ENCODE peak calls at places on chromosome 22, in ten cellular contexts. B, W, J, F, X, K, H, N, V and Z are unnamed samples.

GRCh38 chr22:48044484-48045060 is 1282.1 kb downstream of the TBC1D22A start:
- DNase-seq in J (no peak), B (no peak), K (no peak), V (no peak), W (no peak), X (no peak), N (no peak), H (no peak), F (no peak), Z (no peak)

GRCh38 chr22:38239101-38239761 is 33.6 kb downstream of the TMEM184B start:
- DNase-seq in B (no peak), W (no peak), V (no peak), X (no peak), F (no peak), H (no peak), K (no peak), N (peak; percentile 87), J (no peak), Z (no peak)

GRCh38 chr22:46415816-46416536 is 80.5 kb downstream of the TRMU start:
- DNase-seq in J (no peak), X (no peak), K (no peak), V (no peak), H (no peak), N (no peak), B (no peak), F (no peak), W (no peak), Z (no peak)

GRCh38 chr22:17980638-17981051 is 43.7 kb downstream of the MICAL3 start:
- DNase-seq in W (no peak), X (no peak), N (peak; percentile 45), F (no peak), K (peak; percentile 26), H (peak; percentile 58), V (peak; percentile 43), J (no peak), B (peak; percentile 28), Z (no peak)

GRCh38 chr22:44580756-44581435 is 82.9 kb upstream of the RTL6 start:
- DNase-seq in H (no peak), X (no peak), K (no peak), N (no peak), F (no peak), J (no peak), B (no peak), W (no peak), V (no peak), Z (no peak)

GRCh38 chr22:28986366-28986765 is 75.3 kb downstream of the C22orf31 start:
- DNase-seq in X (no peak), V (no peak), J (no peak), F (no peak), B (no peak), H (peak; percentile 37), K (no peak), N (peak; percentile 63), W (no peak), Z (no peak)

GRCh38 chr22:43272301-43272700 is 70.9 kb downstream of the SCUBE1 start:
- DNase-seq in W (no peak), F (no peak), V (no peak), B (no peak), K (no peak), H (no peak), N (no peak), X (no peak), J (no peak), Z (no peak)

GRCh38 chr22:27952091-27952490 is 33.0 kb upstream of the PITPNB start:
- DNase-seq in N (peak; percentile 80), B (no peak), F (no peak), X (no peak), W (no peak), J (no peak), K (no peak), H (no peak), V (no peak), Z (peak; percentile 25)

GRCh38 chr22:19350947-19351346 is 59.4 kb upstream of the CLTCL1 start:
- DNase-seq in H (no peak), V (no peak), W (no peak), K (no peak), N (no peak), F (no peak), B (no peak), J (no peak), X (no peak), Z (no peak)

GRCh38 chr22:20741634-20742581 is 32.0 kb upstream of the SERPIND1 start:
- DNase-seq in J (no peak), F (no peak), V (no peak), N (peak; percentile 21), H (no peak), K (peak; percentile 23), B (no peak), X (no peak), W (peak; percentile 64), Z (no peak)

GRCh38 chr22:43260818-43261217 is 73.9 kb upstream of the TTLL12 start:
- DNase-seq in X (no peak), B (no peak), H (no peak), F (peak; percentile 44), W (no peak), N (no peak), K (no peak), J (no peak), V (no peak), Z (peak; percentile 63)

GRCh38 chr22:33049125-33049729 is 9.0 kb downstream of the SYN3 start:
- DNase-seq in F (peak; percentile 61), H (peak; percentile 66), N (peak; percentile 85), W (peak; percentile 84), V (peak; percentile 60), X (no peak), J (peak; percentile 37), B (peak; percentile 30), K (peak; percentile 40), Z (peak; percentile 3)

GRCh38 chr22:23202812-23203451 is 22.6 kb downstream of the BCR start:
- DNase-seq in B (no peak), N (no peak), H (no peak), J (no peak), K (no peak), W (no peak), X (no peak), F (no peak), V (no peak), Z (no peak)

GRCh38 chr22:44815099-44816070 is 63.0 kb downstream of the ARHGAP8 start:
- DNase-seq in B (no peak), H (no peak), K (no peak), W (no peak), J (no peak), X (no peak), N (no peak), V (no peak), F (no peak), Z (no peak)

GRCh38 chr22:36220457-36220921 is 18.8 kb downstream of the APOL2 start:
- DNase-seq in H (no peak), V (no peak), W (no peak), B (no peak), X (no peak), J (no peak), N (no peak), F (no peak), K (no peak), Z (no peak)